ENCODE peak calls at places on chromosome 15, in six cellular contexts. U is stomach; C is osteocyte; F is mesothelial cell of epicardium; D is CD4-positive, alpha-beta T cell; Z is endothelial cell. H is an unnamed sample.

GRCh38 chr15:35690089-35690488 is 144.1 kb upstream of the DPH6 start:
- DNase-seq in U (no peak), C (no peak), F (no peak), D (no peak), Z (no peak), H (no peak)

GRCh38 chr15:92921215-92922131 is 21.3 kb downstream of the CHD2 start:
- DNase-seq in U (no peak), C (no peak), F (no peak), D (no peak), Z (no peak), H (no peak)

GRCh38 chr15:90860942-90861675 is 7.3 kb upstream of the FURIN start:
- DNase-seq in U (no peak), C (no peak), F (no peak), D (no peak), Z (no peak), H (no peak)

GRCh38 chr15:44092221-44092620 is 102.8 kb downstream of the FRMD5 start:
- DNase-seq in U (no peak), C (no peak), F (no peak), D (no peak), Z (no peak), H (no peak)

GRCh38 chr15:34583399-34584320 is at the start of gene GOLGA8B:
- DNase-seq in U (peak), C (no peak), F (peak), D (peak), Z (peak), H (peak)

GRCh38 chr15:99059010-99059981 is 45.6 kb upstream of the SYNM start:
- DNase-seq in U (peak), C (peak), F (peak), D (peak), Z (peak), H (peak)

GRCh38 chr15:86611392-86612040 is 531.8 kb downstream of the AGBL1 start:
- DNase-seq in U (no peak), C (no peak), F (no peak), D (no peak), Z (no peak), H (no peak)

GRCh38 chr15:96261575-96262034 is 68.9 kb upstream of the NR2F2 start:
- DNase-seq in U (no peak), C (no peak), F (no peak), D (no peak), Z (no peak), H (no peak)

GRCh38 chr15:57667171-57667924 is 39.2 kb upstream of the POLR2M start:
- DNase-seq in U (no peak), C (no peak), F (peak), D (no peak), Z (no peak), H (no peak)

GRCh38 chr15:31080618-31081017 is 20.9 kb downstream of the TRPM1 start:
- DNase-seq in U (peak), C (peak), F (peak), D (no peak), Z (peak), H (peak)

GRCh38 chr15:75454471-75455418 is 3.3 kb upstream of the SIN3A start:
- DNase-seq in U (peak), C (peak), F (peak), D (peak), Z (peak), H (peak)

GRCh38 chr15:40338921-40339620 is 1.7 kb downstream of the CCDC9B start:
- DNase-seq in U (no peak), C (no peak), F (no peak), D (no peak), Z (no peak), H (no peak)

GRCh38 chr15:72340366-72340765 is 20.4 kb upstream of the CELF6 start:
- DNase-seq in U (no peak), C (peak), F (no peak), D (no peak), Z (no peak), H (no peak)

GRCh38 chr15:72339777-72340177 is 19.8 kb upstream of the CELF6 start:
- DNase-seq in U (no peak), C (no peak), F (no peak), D (no peak), Z (no peak), H (no peak)

GRCh38 chr15:72341361-72341760 is 21.4 kb upstream of the CELF6 start:
- DNase-seq in U (no peak), C (peak), F (no peak), D (no peak), Z (peak), H (no peak)

GRCh38 chr15:72344602-72345001 is 24.6 kb upstream of the CELF6 start:
- DNase-seq in U (no peak), C (no peak), F (no peak), D (no peak), Z (no peak), H (no peak)

DNA sequence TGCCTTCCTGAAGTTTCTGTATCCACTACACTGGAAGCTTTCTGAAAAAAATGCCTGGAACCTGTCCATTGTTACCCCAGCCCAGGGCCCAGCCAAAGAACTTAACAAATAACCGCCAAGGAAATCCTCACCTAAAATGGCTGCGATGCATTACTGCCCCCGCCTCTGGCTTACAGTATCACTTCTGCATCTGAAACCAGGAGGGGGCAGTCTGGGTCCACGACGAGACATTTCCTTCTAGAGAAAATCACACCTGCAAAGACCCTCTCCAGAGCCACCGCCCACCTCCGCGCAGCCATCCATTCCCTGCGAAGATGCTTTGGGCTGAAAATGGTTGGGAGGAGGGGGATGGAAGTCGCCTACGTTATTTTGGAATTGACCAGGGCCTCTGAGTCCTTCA is 22.4 kb upstream of the CELF6 start:
- DNase-seq in U (peak), C (peak), F (no peak), D (peak), Z (peak), H (no peak)
- TF ChIP-seq CTCF in U (peak), C (peak), F (no peak), D (peak), Z (no peak), H (no peak)

GRCh38 chr15:64092075-64092820 is 1.4 kb downstream of the CIAO2A start:
- DNase-seq in U (no peak), C (no peak), F (no peak), D (no peak), Z (no peak), H (no peak)
- TF ChIP-seq CTCF in U (no peak), C (no peak), F (no peak), D (peak), Z (no peak), H (no peak)

GRCh38 chr15:62591842-62592838 is 427.1 kb upstream of the C2CD4B start:
- DNase-seq in U (no peak), C (no peak), F (no peak), D (no peak), Z (no peak), H (no peak)

GRCh38 chr15:62592920-62593319 is 427.8 kb upstream of the C2CD4B start:
- DNase-seq in U (no peak), C (no peak), F (no peak), D (no peak), Z (no peak), H (no peak)

GRCh38 chr15:62584301-62585235 is 419.5 kb upstream of the C2CD4B start:
- DNase-seq in U (no peak), C (no peak), F (no peak), D (no peak), Z (no peak), H (no peak)

GRCh38 chr15:62594017-62594416 is 428.9 kb upstream of the C2CD4B start:
- DNase-seq in U (no peak), C (no peak), F (no peak), D (no peak), Z (no peak), H (no peak)

DNA sequence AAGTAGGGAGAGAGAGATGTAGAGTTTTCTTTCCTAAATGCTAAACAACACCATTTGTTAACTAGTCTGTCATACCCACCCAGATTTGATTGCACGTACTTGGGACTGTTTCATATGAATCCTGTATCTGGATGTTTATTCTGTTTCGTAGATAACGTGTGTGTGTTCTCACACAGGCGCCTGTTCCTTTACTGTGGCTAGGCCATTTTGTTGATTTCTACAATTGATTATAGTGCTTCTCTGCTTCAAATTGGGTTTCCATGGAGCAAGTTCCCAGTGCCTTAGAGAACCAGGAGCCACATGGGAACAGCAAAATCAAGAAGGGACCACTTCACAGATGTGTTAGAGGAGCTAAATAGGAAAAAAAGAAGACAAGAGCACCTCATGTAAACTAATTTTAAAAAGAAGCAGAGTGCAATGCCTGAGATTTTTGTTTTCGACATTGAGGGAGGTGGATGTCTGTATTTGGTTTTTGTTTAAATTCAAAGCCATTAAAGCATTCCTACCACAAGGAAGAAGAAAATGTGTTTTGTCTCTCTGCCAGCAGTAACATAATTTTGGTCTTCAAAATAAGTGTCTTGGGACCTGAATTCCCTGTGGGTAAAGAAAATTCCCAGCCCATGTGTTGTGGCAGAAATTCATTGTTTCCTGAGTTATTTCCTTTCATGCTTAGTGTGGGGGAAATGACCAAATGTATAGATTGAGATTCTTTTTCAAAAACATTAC is 424.0 kb upstream of the C2CD4B start:
- DNase-seq in U (no peak), C (no peak), F (no peak), D (no peak), Z (no peak), H (no peak)
- TF ChIP-seq CTCF in U (no peak), C (peak), F (no peak), D (no peak), Z (no peak), H (no peak)

DNA sequence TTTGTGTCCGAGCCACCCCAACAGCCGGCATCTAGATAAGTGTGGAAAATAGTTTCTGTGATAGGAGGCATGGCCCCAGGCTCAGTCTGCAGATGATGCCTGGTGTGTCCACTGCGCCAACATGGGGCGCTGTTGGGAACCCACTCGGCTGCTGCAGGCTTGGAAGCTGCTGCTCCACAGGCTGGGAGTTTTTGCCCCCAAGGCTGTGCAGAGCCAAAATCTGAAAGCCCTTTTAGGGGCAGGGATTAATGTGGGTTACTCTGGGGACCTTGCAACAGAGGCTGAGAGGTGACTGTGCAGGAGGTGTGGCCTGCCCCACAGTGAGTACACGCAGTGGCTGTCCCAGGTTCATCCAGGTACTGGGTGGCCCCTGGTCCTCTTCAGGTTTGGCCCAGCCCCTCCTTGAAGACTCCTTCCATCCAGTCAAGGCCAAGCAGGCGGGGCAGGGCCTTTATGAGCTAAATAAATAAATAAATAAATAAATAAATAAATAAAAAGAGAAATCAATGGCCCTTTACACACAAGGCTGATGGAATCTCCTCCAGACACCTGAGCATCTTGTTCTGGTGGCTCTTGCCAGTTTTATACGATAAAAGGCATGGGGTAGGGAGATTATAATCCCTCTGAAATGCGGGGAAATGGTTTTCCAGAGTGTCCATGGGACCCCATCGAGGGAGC is 73.8 kb downstream of the AAGAB start:
- DNase-seq in U (no peak), C (no peak), F (no peak), D (no peak), Z (no peak), H (no peak)
- TF ChIP-seq CTCF in U (no peak), C (no peak), F (no peak), D (no peak), Z (no peak), H (no peak)

GRCh38 chr15:50181206-50181982 is 602 bp upstream of the SLC27A2 start:
- DNase-seq in U (no peak), C (no peak), F (no peak), D (no peak), Z (no peak), H (no peak)

GRCh38 chr15:50182233-50183013 is 427 bp downstream of the SLC27A2 start:
- DNase-seq in U (peak), C (no peak), F (peak), D (peak), Z (peak), H (peak)

GRCh38 chr15:50183112-50183794 is 1.3 kb downstream of the SLC27A2 start:
- DNase-seq in U (no peak), C (no peak), F (no peak), D (no peak), Z (no peak), H (no peak)

GRCh38 chr15:50180578-50180977 is 1.4 kb upstream of the SLC27A2 start:
- DNase-seq in U (no peak), C (no peak), F (no peak), D (no peak), Z (no peak), H (no peak)

GRCh38 chr15:50181983-50182232 is at the start of gene SLC27A2:
- DNase-seq in U (peak), C (no peak), F (no peak), D (no peak), Z (no peak), H (no peak)
- TF ChIP-seq CTCF in U (peak), C (peak), F (no peak), D (peak), Z (peak), H (peak)

GRCh38 chr15:87733977-87734376 is 522.6 kb downstream of the NTRK3 start:
- DNase-seq in U (no peak), C (no peak), F (no peak), D (no peak), Z (no peak), H (no peak)
- TF ChIP-seq CTCF in U (no peak), C (no peak), F (no peak), D (no peak), Z (no peak), H (no peak)

GRCh38 chr15:84982301-84982920 is 755 bp downstream of the PDE8A start:
- DNase-seq in U (peak), C (no peak), F (peak), D (peak), Z (peak), H (peak)
- TF ChIP-seq CTCF in U (no peak), C (no peak), F (no peak), D (no peak), Z (no peak), H (no peak)

GRCh38 chr15:38670142-38671002 is 105.8 kb upstream of the RASGRP1 start:
- DNase-seq in U (no peak), C (no peak), F (no peak), D (peak), Z (no peak), H (peak)

GRCh38 chr15:38669160-38669505 is 104.5 kb upstream of the RASGRP1 start:
- DNase-seq in U (no peak), C (no peak), F (no peak), D (no peak), Z (no peak), H (no peak)

GRCh38 chr15:38672814-38673292 is 108.2 kb upstream of the RASGRP1 start:
- DNase-seq in U (no peak), C (no peak), F (no peak), D (no peak), Z (no peak), H (no peak)

GRCh38 chr15:38671003-38671382 is 106.4 kb upstream of the RASGRP1 start:
- DNase-seq in U (no peak), C (no peak), F (no peak), D (no peak), Z (no peak), H (no peak)

GRCh38 chr15:38671675-38672141 is 107.1 kb upstream of the RASGRP1 start:
- DNase-seq in U (no peak), C (no peak), F (no peak), D (peak), Z (no peak), H (peak)
- TF ChIP-seq CTCF in U (no peak), C (no peak), F (no peak), D (no peak), Z (no peak), H (no peak)

DNA sequence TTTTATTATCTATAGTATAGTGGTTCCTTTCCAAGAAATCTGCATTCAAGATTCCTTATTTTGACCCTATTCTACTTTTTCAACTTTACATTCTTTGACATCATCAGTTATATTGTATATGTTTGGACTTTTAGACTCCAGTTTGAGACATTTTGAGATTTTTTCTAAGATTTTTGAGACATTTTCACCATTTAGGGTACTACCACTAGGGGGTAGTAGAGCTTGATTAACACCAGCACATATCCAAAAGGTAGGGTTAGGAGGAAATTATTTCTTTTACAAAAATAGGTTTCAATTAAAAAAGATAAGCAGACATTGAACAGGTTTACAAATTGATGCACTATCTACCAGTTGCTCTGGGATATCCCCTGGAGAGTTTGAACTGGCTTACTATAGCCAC is 262.5 kb downstream of the SCAPER start:
- DNase-seq in U (no peak), C (no peak), F (no peak), D (no peak), Z (no peak), H (no peak)
- TF ChIP-seq CTCF in U (no peak), C (no peak), F (peak), D (peak), Z (peak), H (peak)

H was measured in natural killer cell.